ENCODE peak calls at places on chromosomes 4 and X, in five cellular contexts. I is foreskin fibroblast, J is B cell, G is epithelial cell of proximal tubule, U is PC-3. V is an unnamed sample.

GRCh38 chr4:168409089-168409801 is 71.0 kb downstream of the DDX60L start:
- DNase-seq in I (peak; percentile 41), U (peak; percentile 68), G (peak; percentile 30), J (no peak), V (peak; percentile 65)

GRCh38 chrX:40006025-40007017 is 91.4 kb downstream of the BCOR start:
- DNase-seq in I (no peak), G (no peak), J (peak; percentile 50), U (no peak), V (no peak)

GRCh38 chr4:87122252-87122651 is 98.2 kb downstream of the KLHL8 start:
- DNase-seq in I (no peak), J (no peak), G (no peak), U (no peak), V (no peak)

GRCh38 chrX:17409566-17410290 is 34.7 kb downstream of the NHS start:
- DNase-seq in G (no peak), U (no peak), I (no peak), J (no peak), V (no peak)

GRCh38 chr4:45438047-45438446 is 685.8 kb downstream of the GABRG1 start:
- DNase-seq in I (no peak), G (peak; percentile 9), U (no peak), J (no peak), V (no peak)

GRCh38 chrX:131445955-131446354 is 97.9 kb upstream of the OR13H1 start:
- DNase-seq in I (no peak), U (no peak), G (no peak), J (no peak), V (no peak)

GRCh38 chrX:24204331-24204730 is 54.8 kb downstream of the ZFX start:
- DNase-seq in G (no peak), U (peak; percentile 15), I (peak; percentile 8), J (no peak), V (peak; percentile 1)

GRCh38 chrX:116009871-116010710 is 160.5 kb upstream of the AGTR2 start:
- DNase-seq in U (no peak), I (no peak), J (no peak), G (no peak), V (no peak)

GRCh38 chr4:40976343-40976742 is 226.6 kb downstream of the NSUN7 start:
- DNase-seq in J (no peak), I (peak; percentile 44), U (peak; percentile 79), G (no peak), V (peak; percentile 47)

GRCh38 chrX:42384956-42385355 is 393.0 kb downstream of the PPP1R2C start:
- DNase-seq in J (no peak), U (peak; percentile 34), I (no peak), G (peak; percentile 16), V (no peak)

GRCh38 chr4:112147697-112148096 is 2.4 kb downstream of the FAM241A start:
- DNase-seq in J (no peak), U (no peak), I (peak; percentile 21), G (no peak), V (no peak)

GRCh38 chr4:101280866-101281600 is 66.3 kb downstream of the PPP3CA start:
- DNase-seq in I (no peak), J (no peak), G (no peak), U (no peak), V (no peak)

GRCh38 chr4:101277661-101278060 is 69.7 kb downstream of the PPP3CA start:
- DNase-seq in I (no peak), U (peak; percentile 11), G (no peak), J (no peak), V (peak; percentile 74)

GRCh38 chr4:101274888-101275752 is 72.2 kb downstream of the PPP3CA start:
- DNase-seq in J (peak; percentile 16), G (no peak), I (no peak), U (no peak), V (no peak)

GRCh38 chr4:101279377-101279871 is 67.9 kb downstream of the PPP3CA start:
- DNase-seq in U (no peak), G (no peak), J (peak; percentile 54), I (peak; percentile 97), V (peak; percentile 97)

DNA sequence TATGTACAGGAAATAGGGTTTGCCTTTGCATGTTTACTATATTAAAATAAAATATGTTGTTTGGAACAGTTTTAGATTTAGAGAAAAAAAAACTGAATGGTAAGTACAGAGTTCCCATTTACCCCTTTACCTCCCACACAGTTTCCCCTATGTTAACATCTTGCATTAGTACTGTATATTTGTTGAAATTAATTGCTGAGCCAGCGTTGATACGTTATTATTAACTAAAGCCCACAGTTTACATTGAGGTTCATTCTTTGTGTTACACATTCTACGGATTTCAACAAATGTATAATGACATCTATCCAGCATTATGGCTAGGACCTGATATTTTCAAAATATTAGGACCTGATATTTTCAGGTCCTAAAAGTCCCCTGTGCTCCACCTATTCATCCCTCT is 70.7 kb downstream of the PPP3CA start:
- DNase-seq in U (no peak), J (no peak), I (no peak), G (no peak), V (no peak)
- TF ChIP-seq CTCF in U (no peak), J (no peak), I (no peak), G (no peak), V (no peak)

GRCh38 chr4:139761461-139761860 is 95.8 kb downstream of the MGST2 start:
- DNase-seq in G (no peak), U (peak; percentile 37), I (no peak), J (peak; percentile 9), V (peak; percentile 57)
- TF ChIP-seq CTCF in G (peak; percentile 64), U (peak; percentile 46), I (peak; percentile 25), J (no peak), V (peak; percentile 65)

GRCh38 chr4:140372607-140373327 is 679 bp upstream of the SCOC start:
- DNase-seq in G (no peak), J (peak; percentile 64), U (peak; percentile 4), I (no peak), V (no peak)
- TF ChIP-seq CTCF in G (no peak), J (peak; percentile 70), U (no peak), I (peak; percentile 4), V (peak; percentile 37)

GRCh38 chrX:121322159-121322558 is 274.7 kb downstream of the GLUD2 start:
- DNase-seq in J (no peak), G (no peak), U (peak; percentile 46), I (no peak), V (no peak)
- TF ChIP-seq CTCF in J (no peak), G (peak; percentile 39), U (peak; percentile 66), I (peak; percentile 9), V (peak; percentile 59)

DNA sequence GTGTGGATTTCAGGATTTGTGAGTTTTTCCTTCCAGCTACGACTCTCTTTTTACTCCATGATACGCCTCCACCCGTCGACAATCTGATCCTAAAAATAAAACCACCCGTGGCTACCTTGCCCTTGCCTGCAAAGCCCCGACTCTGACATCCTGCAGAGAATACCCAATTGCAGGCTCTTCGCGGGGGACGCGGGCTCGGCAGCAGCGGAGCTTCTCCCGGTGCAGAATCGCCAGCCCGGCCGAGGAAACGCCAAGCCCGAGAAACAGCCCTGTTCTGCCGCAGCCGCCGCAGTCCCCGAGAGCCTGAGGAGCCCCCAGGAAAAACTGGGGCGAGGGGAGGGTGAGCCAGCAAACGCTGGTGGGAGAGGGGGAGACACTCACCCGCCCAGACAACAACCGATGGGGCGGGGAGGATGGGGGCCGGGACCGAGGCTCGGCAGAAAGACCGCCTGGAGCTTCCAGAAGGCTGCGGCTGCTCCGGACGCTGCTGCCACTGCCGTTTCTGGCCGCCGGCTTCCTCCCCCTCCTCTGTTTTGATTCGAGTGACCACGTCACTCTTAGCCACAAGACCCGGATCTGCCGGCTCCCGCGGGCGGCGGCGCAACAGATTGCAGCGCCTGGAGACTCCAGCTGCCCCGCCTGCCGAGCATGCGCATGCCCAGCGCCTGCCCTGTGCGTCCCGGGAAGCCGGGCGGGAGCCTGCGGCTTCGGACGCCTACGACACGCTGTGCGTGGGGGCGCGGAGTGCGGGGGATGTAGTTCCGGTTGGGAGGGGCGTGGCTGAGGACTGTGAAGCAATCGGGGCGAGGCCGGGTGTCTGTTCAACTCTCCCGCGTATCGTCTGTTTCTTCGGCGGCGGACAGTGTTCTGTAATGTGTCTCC is at the start of gene SMIM14:
- DNase-seq in I (peak; percentile 99), U (peak; percentile 96), J (peak; percentile 90), G (no peak), V (peak; percentile 98)
- TF ChIP-seq CTCF in I (no peak), U (no peak), J (no peak), G (peak; percentile 4), V (no peak)

V was measured in HFFc6.